ENCODE peak calls at places on chromosomes 3 and 15, in six cellular contexts. S, F, M, R, I and N are unnamed samples.

GRCh38 chr3:167813169-167814123 is 77.9 kb downstream of the SERPINI1 start:
- DNase-seq in S (no peak), F (no peak), M (no peak), R (no peak), I (no peak), N (peak; percentile 2)

GRCh38 chr15:29812384-29812694 is 9.9 kb downstream of the TJP1 start:
- DNase-seq in S (no peak), F (peak; percentile 82), M (no peak), R (peak; percentile 56), I (no peak), N (peak; percentile 69)

GRCh38 chr3:67075295-67075694 is 77.2 kb downstream of the KBTBD8 start:
- DNase-seq in S (no peak), F (no peak), M (no peak), R (no peak), I (no peak), N (no peak)

GRCh38 chr15:49860101-49860500 is 239.3 kb downstream of the DTWD1 start:
- DNase-seq in S (no peak), F (peak; percentile 26), M (no peak), R (peak; percentile 92), I (no peak), N (peak; percentile 94)

GRCh38 chr15:89492111-89492641 is 4.2 kb downstream of the RHCG start:
- DNase-seq in S (no peak), F (no peak), M (no peak), R (no peak), I (no peak), N (no peak)

GRCh38 chr15:43911235-43911661 is 84.4 kb downstream of the WDR76 start:
- DNase-seq in S (no peak), F (peak; percentile 100), M (no peak), R (peak; percentile 98), I (no peak), N (peak; percentile 99)

GRCh38 chr3:136818851-136819783 is at the start of gene SLC35G2:
- DNase-seq in S (peak; percentile 10), F (peak; percentile 86), M (peak; percentile 36), R (peak; percentile 75), I (peak; percentile 54), N (peak; percentile 83)

GRCh38 chr15:50519740-50520425 is 26.6 kb downstream of the USP50 start:
- DNase-seq in S (no peak), F (no peak), M (no peak), R (no peak), I (no peak), N (peak; percentile 47)

GRCh38 chr15:45799508-45799907 is 164.7 kb downstream of the SQOR start:
- DNase-seq in S (no peak), F (no peak), M (no peak), R (no peak), I (no peak), N (no peak)

GRCh38 chr3:69775751-69776150 is 36.5 kb downstream of the MITF start:
- DNase-seq in S (no peak), F (no peak), M (no peak), R (no peak), I (no peak), N (no peak)

GRCh38 chr3:58148049-58148448 is 62.7 kb downstream of the DNASE1L3 start:
- DNase-seq in S (no peak), F (no peak), M (no peak), R (no peak), I (no peak), N (no peak)

GRCh38 chr15:72074335-72075060 is 43.5 kb downstream of the MYO9A start:
- DNase-seq in S (no peak), F (no peak), M (no peak), R (no peak), I (no peak), N (no peak)

GRCh38 chr3:64072111-64072510 is 48.8 kb upstream of the PSMD6 start:
- DNase-seq in S (no peak), F (no peak), M (no peak), R (no peak), I (no peak), N (no peak)

GRCh38 chr3:4582634-4583033 is 89.5 kb downstream of the ITPR1 start:
- DNase-seq in S (no peak), F (peak; percentile 69), M (no peak), R (no peak), I (no peak), N (peak; percentile 37)

GRCh38 chr15:85312486-85312885 is 67.9 kb upstream of the AKAP13 start:
- DNase-seq in S (no peak), F (peak; percentile 56), M (no peak), R (peak; percentile 60), I (no peak), N (no peak)

GRCh38 chr3:80696280-80696679 is 928.5 kb upstream of the ROBO1 start:
- DNase-seq in S (no peak), F (no peak), M (no peak), R (no peak), I (no peak), N (no peak)

GRCh38 chr15:27743078-27743477 is 356.0 kb downstream of the OCA2 start:
- DNase-seq in S (no peak), F (no peak), M (peak; percentile 26), R (no peak), I (no peak), N (no peak)

GRCh38 chr3:149472393-149472792 is 2.1 kb upstream of the TM4SF4 start:
- DNase-seq in S (no peak), F (no peak), M (no peak), R (no peak), I (no peak), N (peak; percentile 47)

GRCh38 chr3:11757441-11757875 is 89.2 kb downstream of the TAMM41 start:
- DNase-seq in S (no peak), F (peak; percentile 73), M (no peak), R (no peak), I (peak; percentile 22), N (peak; percentile 18)
- H3K4me3 ChIP-seq in S (no peak overlapping the region), F (no peak overlapping the region), M (no peak overlapping the region), R (no peak overlapping the region), I (no peak overlapping the region), N (no peak overlapping the region)

GRCh38 chr15:74173545-74174215 is at the start of gene ISLR:
- DNase-seq in S (no peak), F (peak; percentile 64), M (no peak), R (peak; percentile 18), I (no peak), N (peak; percentile 98)
- H3K4me3 ChIP-seq in S (peak within 1 kb of the TSS; percentile 51), F (no peak within 1 kb of the TSS), M (no peak within 1 kb of the TSS), R (no peak within 1 kb of the TSS), I (peak within 1 kb of the TSS; percentile 34), N (peak within 1 kb of the TSS; percentile 77)

DNA sequence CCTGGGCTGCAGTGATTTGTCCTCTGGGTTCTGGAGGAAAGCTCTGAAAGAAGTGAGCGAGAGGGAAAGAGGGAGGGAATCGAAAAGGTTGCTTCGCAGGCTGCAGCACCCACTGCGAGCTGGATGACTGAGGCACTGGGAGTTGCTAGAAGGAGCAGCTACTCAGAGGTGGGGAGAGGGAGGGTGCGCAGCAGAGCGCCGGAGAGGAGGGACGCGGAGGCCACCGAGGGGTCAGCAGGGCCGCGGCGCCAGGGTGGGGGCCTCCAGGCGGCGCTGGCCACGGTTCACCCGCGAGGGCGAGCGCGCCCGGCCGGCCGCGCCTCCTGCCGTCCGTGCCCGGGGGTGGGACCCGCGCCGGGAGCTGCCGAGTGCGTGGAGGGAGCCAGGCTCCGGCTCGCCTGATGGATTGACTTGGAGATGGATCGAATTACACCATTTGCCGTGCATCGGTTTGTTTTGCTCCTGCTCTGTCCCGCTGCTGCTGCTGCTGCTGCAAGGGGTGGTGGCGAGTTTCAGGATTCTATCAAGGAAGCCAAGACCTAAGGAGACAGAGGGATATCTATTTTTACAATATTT is at the start of gene SEMA6D:
- DNase-seq in S (no peak), F (peak; percentile 64), M (peak; percentile 47), R (peak; percentile 81), I (peak; percentile 76), N (peak; percentile 77)
- H3K4me3 ChIP-seq in S (peak within 1 kb of the TSS; percentile 77), F (peak within 1 kb of the TSS; percentile 61), M (peak within 1 kb of the TSS; percentile 79), R (peak within 1 kb of the TSS; percentile 72), I (peak within 1 kb of the TSS; percentile 74), N (peak within 1 kb of the TSS; percentile 70)

GRCh38 chr15:73921257-73921890 is 4.9 kb upstream of the LOXL1 start:
- DNase-seq in S (no peak), F (no peak), M (no peak), R (no peak), I (no peak), N (no peak)

GRCh38 chr15:73924258-73924921 is 1.9 kb upstream of the LOXL1 start:
- DNase-seq in S (no peak), F (peak; percentile 90), M (no peak), R (peak; percentile 81), I (peak; percentile 41), N (peak; percentile 89)

GRCh38 chr15:73923156-73923487 is 3.1 kb upstream of the LOXL1 start:
- DNase-seq in S (no peak), F (no peak), M (no peak), R (no peak), I (no peak), N (no peak)

GRCh38 chr15:73923488-73924164 is 2.6 kb upstream of the LOXL1 start:
- DNase-seq in S (no peak), F (no peak), M (no peak), R (no peak), I (no peak), N (no peak)

DNA sequence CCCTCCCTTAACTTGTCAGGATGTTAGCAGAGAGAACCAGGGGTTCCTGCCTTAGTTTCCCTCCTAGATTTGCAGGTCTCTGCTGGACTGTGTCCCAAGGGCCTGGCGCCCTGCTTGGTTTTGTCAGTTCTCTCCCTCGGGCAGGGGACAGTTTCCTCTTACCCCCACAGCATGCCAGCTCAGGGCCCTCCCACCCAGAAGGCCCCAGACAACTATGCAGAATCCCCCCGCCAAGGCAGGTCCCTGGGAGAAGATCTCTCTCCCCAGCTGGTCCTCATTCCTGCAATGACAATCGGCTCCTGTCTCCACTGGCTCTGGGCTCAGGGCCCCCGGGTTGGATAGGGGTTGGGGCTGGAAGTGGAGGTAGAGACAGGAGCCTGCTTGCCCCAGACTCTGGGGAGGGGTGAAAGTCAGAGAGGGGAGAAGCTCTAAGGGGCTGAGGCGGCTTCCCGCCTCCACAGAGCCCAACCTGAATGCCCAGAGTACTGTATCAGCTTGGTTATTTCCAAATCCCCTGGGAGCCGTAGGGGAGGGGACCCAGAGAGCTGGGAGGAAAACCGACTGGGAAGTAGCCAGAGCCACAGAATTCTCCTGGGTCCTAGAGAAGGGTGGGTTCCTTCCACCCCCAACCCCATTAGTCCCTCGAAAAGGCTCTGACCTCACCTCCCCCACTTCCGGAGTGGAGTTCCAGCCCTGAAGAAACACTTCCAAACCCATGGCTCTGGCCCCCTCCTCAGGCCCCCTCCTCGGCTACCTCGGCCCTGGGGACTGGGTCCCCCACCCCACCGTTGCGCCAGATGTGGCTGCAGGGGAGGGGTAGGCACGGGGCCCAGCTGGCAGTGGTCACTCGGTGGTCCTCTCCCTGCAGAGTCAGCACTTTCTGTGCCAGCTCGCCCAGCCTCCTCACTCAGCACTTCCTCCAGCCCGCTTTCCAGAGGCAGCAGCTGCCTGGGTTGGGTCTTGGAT is 3.8 kb upstream of the LOXL1 start:
- DNase-seq in S (no peak), F (peak; percentile 81), M (no peak), R (peak; percentile 52), I (no peak), N (peak; percentile 85)
- H3K4me3 ChIP-seq in S (peak overlapping the region; percentile 37), F (peak overlapping the region; percentile 7), M (no peak overlapping the region), R (no peak overlapping the region), I (no peak overlapping the region), N (no peak overlapping the region)

GRCh38 chr15:23564798-23565394 is 578 bp upstream of the MKRN3 start:
- DNase-seq in S (no peak), F (no peak), M (no peak), R (peak; percentile 4), I (no peak), N (no peak)
- H3K4me3 ChIP-seq in S (no peak overlapping the region), F (peak overlapping the region; percentile 16), M (no peak overlapping the region), R (peak overlapping the region; percentile 75), I (peak overlapping the region; percentile 80), N (peak overlapping the region; percentile 36)

GRCh38 chr3:161100994-161101393 is 4.2 kb downstream of the B3GALNT1 start:
- DNase-seq in S (no peak), F (no peak), M (peak; percentile 50), R (no peak), I (no peak), N (no peak)
- H3K4me3 ChIP-seq in S (no peak overlapping the region), F (no peak overlapping the region), M (no peak overlapping the region), R (no peak overlapping the region), I (no peak overlapping the region), N (no peak overlapping the region)